ENCODE peak calls at places on chromosomes 2 and 18, in ten cellular contexts. One of them, this sample, is unnamed.

GRCh38 chr2:26742053-26742770 is 21.9 kb upstream of the SLC35F6 start:
- DNase-seq in neural progenitor cell: no peak
- DNase-seq in psoas muscle: no peak
- DNase-seq in osteoblast: no peak
- DNase-seq in brain microvascular endothelial cell: no peak
- DNase-seq in fibroblast of lung: no peak
- DNase-seq in H7: peak; percentile 18
- DNase-seq in GM23338: no peak
- DNase-seq in aorta: no peak
- DNase-seq in heart left ventricle: no peak
- DNase-seq in this sample: no peak

GRCh38 chr18:26480897-26481795 is 67.2 kb downstream of the KCTD1 start:
- DNase-seq in H7: no peak
- DNase-seq in psoas muscle: no peak
- DNase-seq in fibroblast of lung: peak; percentile 89
- DNase-seq in brain microvascular endothelial cell: peak; percentile 71
- DNase-seq in osteoblast: peak; percentile 92
- DNase-seq in heart left ventricle: no peak
- DNase-seq in GM23338: no peak
- DNase-seq in neural progenitor cell: no peak
- DNase-seq in aorta: no peak
- DNase-seq in this sample: peak; percentile 64

GRCh38 chr18:40012931-40013609 is 1942.0 kb upstream of the PIK3C3 start:
- DNase-seq in psoas muscle: no peak
- DNase-seq in heart left ventricle: no peak
- DNase-seq in H7: no peak
- DNase-seq in GM23338: no peak
- DNase-seq in aorta: no peak
- DNase-seq in osteoblast: no peak
- DNase-seq in neural progenitor cell: no peak
- DNase-seq in brain microvascular endothelial cell: no peak
- DNase-seq in fibroblast of lung: peak; percentile 51
- DNase-seq in this sample: no peak

GRCh38 chr18:77361382-77361781 is 111.7 kb downstream of the GALR1 start:
- DNase-seq in fibroblast of lung: no peak
- DNase-seq in osteoblast: no peak
- DNase-seq in brain microvascular endothelial cell: no peak
- DNase-seq in GM23338: no peak
- DNase-seq in heart left ventricle: no peak
- DNase-seq in aorta: no peak
- DNase-seq in H7: no peak
- DNase-seq in psoas muscle: no peak
- DNase-seq in neural progenitor cell: no peak
- DNase-seq in this sample: no peak

GRCh38 chr2:188410504-188411235 is 119.0 kb downstream of the GULP1 start:
- DNase-seq in heart left ventricle: no peak
- DNase-seq in neural progenitor cell: no peak
- DNase-seq in osteoblast: no peak
- DNase-seq in aorta: no peak
- DNase-seq in GM23338: peak; percentile 71
- DNase-seq in psoas muscle: no peak
- DNase-seq in brain microvascular endothelial cell: no peak
- DNase-seq in H7: no peak
- DNase-seq in fibroblast of lung: peak; percentile 7
- DNase-seq in this sample: no peak

GRCh38 chr18:45068563-45069191 is 388.0 kb downstream of the SETBP1 start:
- DNase-seq in H7: no peak
- DNase-seq in psoas muscle: no peak
- DNase-seq in osteoblast: no peak
- DNase-seq in aorta: no peak
- DNase-seq in neural progenitor cell: no peak
- DNase-seq in brain microvascular endothelial cell: no peak
- DNase-seq in heart left ventricle: no peak
- DNase-seq in GM23338: no peak
- DNase-seq in fibroblast of lung: no peak
- DNase-seq in this sample: no peak

GRCh38 chr2:217992061-217992460 is 10.7 kb downstream of the TNS1 start:
- DNase-seq in heart left ventricle: no peak
- DNase-seq in aorta: no peak
- DNase-seq in GM23338: no peak
- DNase-seq in H7: no peak
- DNase-seq in neural progenitor cell: no peak
- DNase-seq in psoas muscle: no peak
- DNase-seq in fibroblast of lung: no peak
- DNase-seq in brain microvascular endothelial cell: no peak
- DNase-seq in osteoblast: peak; percentile 48
- DNase-seq in this sample: no peak

GRCh38 chr2:157107877-157108276 is 149.6 kb upstream of the GALNT5 start:
- DNase-seq in neural progenitor cell: no peak
- DNase-seq in GM23338: no peak
- DNase-seq in fibroblast of lung: peak; percentile 25
- DNase-seq in H7: no peak
- DNase-seq in brain microvascular endothelial cell: peak; percentile 77
- DNase-seq in aorta: no peak
- DNase-seq in osteoblast: no peak
- DNase-seq in heart left ventricle: no peak
- DNase-seq in psoas muscle: no peak
- DNase-seq in this sample: no peak

GRCh38 chr18:78977627-78978271 is 1.9 kb upstream of the SALL3 start:
- DNase-seq in GM23338: peak; percentile 60
- DNase-seq in psoas muscle: no peak
- DNase-seq in H7: peak; percentile 87
- DNase-seq in fibroblast of lung: no peak
- DNase-seq in heart left ventricle: no peak
- DNase-seq in osteoblast: peak; percentile 88
- DNase-seq in aorta: no peak
- DNase-seq in neural progenitor cell: peak; percentile 80
- DNase-seq in brain microvascular endothelial cell: no peak
- DNase-seq in this sample: no peak

GRCh38 chr18:78979682-78980278 is at the start of gene SALL3:
- DNase-seq in H7: peak; percentile 97
- DNase-seq in psoas muscle: no peak
- DNase-seq in osteoblast: peak; percentile 91
- DNase-seq in GM23338: peak; percentile 74
- DNase-seq in neural progenitor cell: peak; percentile 94
- DNase-seq in aorta: no peak
- DNase-seq in heart left ventricle: no peak
- DNase-seq in brain microvascular endothelial cell: no peak
- DNase-seq in fibroblast of lung: no peak
- DNase-seq in this sample: no peak

GRCh38 chr18:78978336-78979057 is 1.1 kb upstream of the SALL3 start:
- DNase-seq in fibroblast of lung: no peak
- DNase-seq in GM23338: peak; percentile 60
- DNase-seq in H7: peak; percentile 87
- DNase-seq in psoas muscle: no peak
- DNase-seq in aorta: no peak
- DNase-seq in brain microvascular endothelial cell: no peak
- DNase-seq in heart left ventricle: no peak
- DNase-seq in neural progenitor cell: peak; percentile 62
- DNase-seq in osteoblast: peak; percentile 88
- DNase-seq in this sample: no peak

GRCh38 chr18:78980279-78980771 is 707 bp downstream of the SALL3 start:
- DNase-seq in neural progenitor cell: no peak
- DNase-seq in GM23338: peak; percentile 52
- DNase-seq in H7: peak; percentile 87
- DNase-seq in brain microvascular endothelial cell: no peak
- DNase-seq in aorta: no peak
- DNase-seq in fibroblast of lung: no peak
- DNase-seq in heart left ventricle: no peak
- DNase-seq in osteoblast: peak; percentile 86
- DNase-seq in psoas muscle: no peak
- DNase-seq in this sample: no peak

DNA sequence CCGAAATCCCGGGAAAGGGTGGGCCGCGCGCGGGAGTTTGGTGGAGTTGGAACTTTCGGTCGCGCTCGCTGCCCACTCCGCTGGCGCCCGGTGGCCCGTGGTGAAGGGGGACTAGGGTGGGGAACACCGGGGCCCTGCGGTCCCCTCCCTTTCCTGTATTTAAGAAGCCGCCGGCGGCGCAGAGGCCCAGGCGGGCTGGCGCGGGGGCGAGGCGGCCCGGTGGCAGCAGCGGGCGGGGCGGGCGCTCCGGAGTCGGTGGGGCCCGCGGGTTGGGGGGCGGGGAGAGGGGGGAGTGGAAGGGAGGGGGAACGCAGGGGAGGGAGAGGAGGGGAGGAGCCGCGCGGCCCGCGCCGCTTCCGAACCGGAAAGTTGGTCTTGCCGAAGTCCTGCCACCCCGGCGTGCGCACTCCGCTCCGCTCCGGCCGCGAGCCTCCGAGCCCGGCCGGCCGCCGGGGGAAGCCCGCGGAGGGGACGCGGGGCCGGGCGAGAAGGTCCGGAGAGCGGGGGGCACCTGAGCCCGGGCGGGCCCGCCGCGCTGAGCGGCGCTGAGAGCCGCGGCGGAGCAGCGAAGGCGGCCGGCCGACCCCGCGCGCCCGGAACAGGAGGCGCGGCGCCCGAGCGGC is 449 bp upstream of the SALL3 start:
- DNase-seq in neural progenitor cell: peak; percentile 87
- DNase-seq in fibroblast of lung: no peak
- DNase-seq in heart left ventricle: no peak
- DNase-seq in GM23338: peak; percentile 75
- DNase-seq in brain microvascular endothelial cell: no peak
- DNase-seq in psoas muscle: no peak
- DNase-seq in H7: peak; percentile 96
- DNase-seq in aorta: no peak
- DNase-seq in osteoblast: peak; percentile 92
- DNase-seq in this sample: no peak
- H3K4me3 ChIP-seq in neural progenitor cell: peak overlapping the region; percentile 61
- H3K4me3 ChIP-seq in fibroblast of lung: no peak overlapping the region
- H3K4me3 ChIP-seq in heart left ventricle: no peak overlapping the region
- H3K4me3 ChIP-seq in GM23338: peak overlapping the region; percentile 53
- H3K4me3 ChIP-seq in brain microvascular endothelial cell: no peak overlapping the region
- H3K4me3 ChIP-seq in psoas muscle: peak overlapping the region; percentile 47
- H3K4me3 ChIP-seq in H7: peak overlapping the region; percentile 53
- H3K4me3 ChIP-seq in aorta: peak overlapping the region; percentile 22
- H3K4me3 ChIP-seq in osteoblast: no peak overlapping the region
- H3K4me3 ChIP-seq in this sample: no peak overlapping the region

DNA sequence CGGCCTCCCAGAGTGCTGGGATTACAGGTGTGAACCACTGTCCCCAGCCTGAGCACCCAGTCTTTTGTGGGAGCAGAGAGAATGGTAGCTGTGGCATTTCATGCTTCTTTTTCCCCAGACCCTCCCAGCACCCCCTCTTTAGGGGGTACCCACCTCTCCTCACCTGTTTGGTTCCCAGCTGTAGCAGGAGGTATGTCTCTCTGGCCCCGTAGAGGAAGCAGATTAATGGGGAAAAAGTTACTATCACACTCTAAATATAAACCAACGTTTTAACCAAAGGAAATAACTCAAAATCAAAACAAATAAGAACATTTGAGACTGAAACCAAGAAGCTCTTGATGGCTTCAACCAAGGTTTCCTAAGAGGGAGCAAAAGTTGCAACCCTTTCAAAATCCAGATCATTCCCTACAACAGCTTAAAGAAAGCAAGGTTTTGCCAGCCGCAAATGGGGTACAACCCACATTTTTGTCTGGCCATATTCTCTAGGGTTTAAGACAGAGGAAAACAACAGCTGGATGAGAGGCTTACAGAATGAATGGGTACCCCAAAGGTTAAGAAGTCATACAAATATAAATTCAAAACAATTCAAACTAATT is 8.0 kb downstream of the RNF125 start:
- DNase-seq in H7: no peak
- DNase-seq in GM23338: no peak
- DNase-seq in aorta: no peak
- DNase-seq in osteoblast: no peak
- DNase-seq in psoas muscle: no peak
- DNase-seq in brain microvascular endothelial cell: no peak
- DNase-seq in neural progenitor cell: no peak
- DNase-seq in fibroblast of lung: no peak
- DNase-seq in heart left ventricle: no peak
- DNase-seq in this sample: no peak
- H3K36me3 ChIP-seq in H7: no peaks in the 10 kb centered on the region
- H3K36me3 ChIP-seq in GM23338: no peaks in the 10 kb centered on the region
- H3K36me3 ChIP-seq in aorta: no peaks in the 10 kb centered on the region
- H3K36me3 ChIP-seq in osteoblast: no peaks in the 10 kb centered on the region
- H3K36me3 ChIP-seq in psoas muscle: no peaks in the 10 kb centered on the region
- H3K36me3 ChIP-seq in brain microvascular endothelial cell: no peaks in the 10 kb centered on the region
- H3K36me3 ChIP-seq in neural progenitor cell: no peaks in the 10 kb centered on the region
- H3K36me3 ChIP-seq in fibroblast of lung: no peaks in the 10 kb centered on the region
- H3K36me3 ChIP-seq in heart left ventricle: no peaks in the 10 kb centered on the region
- H3K36me3 ChIP-seq in this sample: no peaks in the 10 kb centered on the region

GRCh38 chr2:98518106-98518505 is 73.4 kb downstream of the INPP4A start:
- DNase-seq in neural progenitor cell: peak; percentile 19
- DNase-seq in heart left ventricle: no peak
- DNase-seq in aorta: no peak
- DNase-seq in psoas muscle: no peak
- DNase-seq in osteoblast: peak; percentile 15
- DNase-seq in brain microvascular endothelial cell: no peak
- DNase-seq in GM23338: peak; percentile 37
- DNase-seq in H7: peak; percentile 84
- DNase-seq in fibroblast of lung: peak; percentile 20
- DNase-seq in this sample: no peak
- H3K4me3 ChIP-seq in neural progenitor cell: no peak overlapping the region
- H3K4me3 ChIP-seq in heart left ventricle: no peak overlapping the region
- H3K4me3 ChIP-seq in aorta: no peak overlapping the region
- H3K4me3 ChIP-seq in psoas muscle: no peak overlapping the region
- H3K4me3 ChIP-seq in osteoblast: no peak overlapping the region
- H3K4me3 ChIP-seq in brain microvascular endothelial cell: no peak overlapping the region
- H3K4me3 ChIP-seq in GM23338: no peak overlapping the region
- H3K4me3 ChIP-seq in H7: no peak overlapping the region
- H3K4me3 ChIP-seq in fibroblast of lung: no peak overlapping the region
- H3K4me3 ChIP-seq in this sample: no peak overlapping the region

GRCh38 chr18:74139888-74140287 is 7.7 kb downstream of the FBXO15 start:
- DNase-seq in H7: no peak
- DNase-seq in aorta: no peak
- DNase-seq in GM23338: no peak
- DNase-seq in fibroblast of lung: peak; percentile 34
- DNase-seq in brain microvascular endothelial cell: peak; percentile 83
- DNase-seq in neural progenitor cell: no peak
- DNase-seq in osteoblast: peak; percentile 90
- DNase-seq in psoas muscle: no peak
- DNase-seq in heart left ventricle: no peak
- DNase-seq in this sample: peak; percentile 43

GRCh38 chr18:74137920-74138538 is 9.6 kb downstream of the FBXO15 start:
- DNase-seq in brain microvascular endothelial cell: no peak
- DNase-seq in heart left ventricle: no peak
- DNase-seq in H7: no peak
- DNase-seq in aorta: no peak
- DNase-seq in osteoblast: no peak
- DNase-seq in GM23338: no peak
- DNase-seq in fibroblast of lung: no peak
- DNase-seq in neural progenitor cell: no peak
- DNase-seq in psoas muscle: no peak
- DNase-seq in this sample: no peak

GRCh38 chr18:74142251-74142650 is 5.4 kb downstream of the FBXO15 start:
- DNase-seq in psoas muscle: no peak
- DNase-seq in aorta: no peak
- DNase-seq in fibroblast of lung: no peak
- DNase-seq in H7: no peak
- DNase-seq in osteoblast: no peak
- DNase-seq in brain microvascular endothelial cell: no peak
- DNase-seq in heart left ventricle: no peak
- DNase-seq in neural progenitor cell: no peak
- DNase-seq in GM23338: no peak
- DNase-seq in this sample: no peak

GRCh38 chr18:74139414-74139813 is 8.2 kb downstream of the FBXO15 start:
- DNase-seq in GM23338: no peak
- DNase-seq in osteoblast: no peak
- DNase-seq in heart left ventricle: no peak
- DNase-seq in psoas muscle: no peak
- DNase-seq in aorta: no peak
- DNase-seq in H7: no peak
- DNase-seq in fibroblast of lung: no peak
- DNase-seq in brain microvascular endothelial cell: no peak
- DNase-seq in neural progenitor cell: no peak
- DNase-seq in this sample: no peak

DNA sequence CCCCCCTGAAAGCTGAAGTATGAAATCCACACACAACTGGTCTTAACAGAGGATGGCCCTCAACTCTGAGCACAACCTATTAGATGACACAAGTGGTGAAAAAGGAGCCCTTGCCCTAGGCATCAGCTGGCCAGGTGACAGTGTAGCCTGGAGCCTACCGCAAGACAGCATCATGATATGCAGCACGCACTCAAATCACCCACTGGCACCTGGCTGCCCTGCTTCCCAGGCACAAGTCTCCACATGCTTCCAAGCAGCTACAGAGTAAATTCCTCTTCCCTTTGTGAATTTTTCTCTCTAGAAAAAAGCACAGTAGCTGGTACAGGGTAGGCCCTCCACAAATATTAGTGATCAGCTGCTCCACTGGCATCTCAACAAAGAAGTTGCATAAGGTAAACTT is 6.0 kb downstream of the FBXO15 start:
- DNase-seq in neural progenitor cell: no peak
- DNase-seq in fibroblast of lung: no peak
- DNase-seq in heart left ventricle: no peak
- DNase-seq in brain microvascular endothelial cell: no peak
- DNase-seq in aorta: no peak
- DNase-seq in GM23338: no peak
- DNase-seq in psoas muscle: no peak
- DNase-seq in H7: no peak
- DNase-seq in osteoblast: no peak
- DNase-seq in this sample: no peak
- H3K36me3 ChIP-seq in neural progenitor cell: no peaks in the 10 kb centered on the region
- H3K36me3 ChIP-seq in fibroblast of lung: no peaks in the 10 kb centered on the region
- H3K36me3 ChIP-seq in heart left ventricle: no peaks in the 10 kb centered on the region
- H3K36me3 ChIP-seq in brain microvascular endothelial cell: no peaks in the 10 kb centered on the region
- H3K36me3 ChIP-seq in aorta: no peaks in the 10 kb centered on the region
- H3K36me3 ChIP-seq in GM23338: no peaks in the 10 kb centered on the region
- H3K36me3 ChIP-seq in psoas muscle: no peaks in the 10 kb centered on the region
- H3K36me3 ChIP-seq in H7: no peaks in the 10 kb centered on the region
- H3K36me3 ChIP-seq in osteoblast: no peaks in the 10 kb centered on the region
- H3K36me3 ChIP-seq in this sample: no peaks in the 10 kb centered on the region